ENCODE peak calls at places on chromosomes 3 and 15, in six cellular contexts. One of them, this sample, is unnamed.

GRCh38 chr3:124516333-124516732 is 213.9 kb upstream of the UMPS start:
- DNase-seq in neuronal stem cell: no peak
- DNase-seq in H9: no peak
- DNase-seq in mesendoderm: no peak
- DNase-seq in mesenchymal stem cell: no peak
- DNase-seq in IMR-90: no peak
- DNase-seq in this sample: no peak

GRCh38 chr15:90691982-90692773 is 25.0 kb upstream of the BLM start:
- DNase-seq in mesendoderm: no peak
- DNase-seq in neuronal stem cell: no peak
- DNase-seq in IMR-90: no peak
- DNase-seq in H9: no peak
- DNase-seq in mesenchymal stem cell: no peak
- DNase-seq in this sample: no peak

GRCh38 chr3:69647710-69648109 is 91.6 kb upstream of the MITF start:
- DNase-seq in IMR-90: no peak
- DNase-seq in H9: no peak
- DNase-seq in neuronal stem cell: no peak
- DNase-seq in mesenchymal stem cell: no peak
- DNase-seq in mesendoderm: no peak
- DNase-seq in this sample: no peak

GRCh38 chr3:86958534-86958933 is 32.4 kb downstream of the VGLL3 start:
- DNase-seq in neuronal stem cell: no peak
- DNase-seq in mesenchymal stem cell: peak; percentile 63
- DNase-seq in mesendoderm: peak; percentile 84
- DNase-seq in H9: no peak
- DNase-seq in IMR-90: peak; percentile 89
- DNase-seq in this sample: peak; percentile 48

GRCh38 chr15:74988007-74988800 is 7.2 kb upstream of the SCAMP5 start:
- DNase-seq in IMR-90: peak; percentile 7
- DNase-seq in mesendoderm: peak; percentile 76
- DNase-seq in mesenchymal stem cell: peak; percentile 35
- DNase-seq in H9: peak; percentile 73
- DNase-seq in neuronal stem cell: no peak
- DNase-seq in this sample: peak; percentile 11

GRCh38 chr3:73611176-73611575 is 13.6 kb downstream of the PDZRN3 start:
- DNase-seq in mesenchymal stem cell: peak; percentile 52
- DNase-seq in IMR-90: peak; percentile 36
- DNase-seq in neuronal stem cell: no peak
- DNase-seq in H9: no peak
- DNase-seq in mesendoderm: no peak
- DNase-seq in this sample: no peak

GRCh38 chr3:3005345-3005744 is 104.8 kb downstream of the IL5RA start:
- DNase-seq in mesenchymal stem cell: no peak
- DNase-seq in mesendoderm: no peak
- DNase-seq in neuronal stem cell: no peak
- DNase-seq in IMR-90: no peak
- DNase-seq in H9: no peak
- DNase-seq in this sample: no peak

GRCh38 chr3:64627471-64628321 is 60.1 kb downstream of the ADAMTS9 start:
- DNase-seq in H9: no peak
- DNase-seq in neuronal stem cell: no peak
- DNase-seq in mesenchymal stem cell: peak; percentile 85
- DNase-seq in IMR-90: peak; percentile 20
- DNase-seq in mesendoderm: peak; percentile 11
- DNase-seq in this sample: peak; percentile 32

GRCh38 chr3:46882377-46883015 is 5.0 kb downstream of the PTH1R start:
- DNase-seq in mesenchymal stem cell: peak; percentile 40
- DNase-seq in H9: no peak
- DNase-seq in mesendoderm: peak; percentile 86
- DNase-seq in IMR-90: no peak
- DNase-seq in neuronal stem cell: peak; percentile 39
- DNase-seq in this sample: peak; percentile 35

GRCh38 chr15:66700412-66700801 is 1.6 kb upstream of the SMAD6 start:
- DNase-seq in IMR-90: no peak
- DNase-seq in mesendoderm: no peak
- DNase-seq in H9: no peak
- DNase-seq in mesenchymal stem cell: no peak
- DNase-seq in neuronal stem cell: no peak
- DNase-seq in this sample: no peak

GRCh38 chr3:77186728-77187127 is 146.8 kb downstream of the ROBO2 start:
- DNase-seq in IMR-90: peak; percentile 62
- DNase-seq in H9: no peak
- DNase-seq in neuronal stem cell: no peak
- DNase-seq in mesenchymal stem cell: peak; percentile 59
- DNase-seq in mesendoderm: no peak
- DNase-seq in this sample: no peak

GRCh38 chr15:40469776-40470390 is 901 bp upstream of the CHST14 start:
- DNase-seq in mesendoderm: no peak
- DNase-seq in neuronal stem cell: no peak
- DNase-seq in H9: no peak
- DNase-seq in mesenchymal stem cell: peak; percentile 31
- DNase-seq in IMR-90: peak; percentile 13
- DNase-seq in this sample: no peak

GRCh38 chr15:80620141-80620540 is 75.0 kb upstream of the ABHD17C start:
- DNase-seq in neuronal stem cell: no peak
- DNase-seq in mesenchymal stem cell: no peak
- DNase-seq in H9: no peak
- DNase-seq in mesendoderm: no peak
- DNase-seq in IMR-90: no peak
- DNase-seq in this sample: no peak

GRCh38 chr3:123584284-123584987 is 417 bp downstream of the HACD2 start:
- DNase-seq in mesenchymal stem cell: peak; percentile 32
- DNase-seq in mesendoderm: no peak
- DNase-seq in neuronal stem cell: no peak
- DNase-seq in IMR-90: no peak
- DNase-seq in H9: no peak
- DNase-seq in this sample: peak; percentile 54

GRCh38 chr3:120093119-120093922 is 926 bp downstream of the GSK3B start:
- DNase-seq in H9: no peak
- DNase-seq in mesenchymal stem cell: peak; percentile 93
- DNase-seq in IMR-90: peak; percentile 85
- DNase-seq in mesendoderm: peak; percentile 94
- DNase-seq in neuronal stem cell: peak; percentile 78
- DNase-seq in this sample: no peak

GRCh38 chr15:77497942-77498361 is 77.3 kb downstream of the HMG20A start:
- DNase-seq in IMR-90: peak; percentile 29
- DNase-seq in mesenchymal stem cell: peak; percentile 18
- DNase-seq in mesendoderm: no peak
- DNase-seq in H9: no peak
- DNase-seq in neuronal stem cell: no peak
- DNase-seq in this sample: peak; percentile 23

GRCh38 chr15:27956285-27956684 is 142.8 kb downstream of the OCA2 start:
- DNase-seq in IMR-90: no peak
- DNase-seq in neuronal stem cell: no peak
- DNase-seq in H9: no peak
- DNase-seq in mesendoderm: peak; percentile 15
- DNase-seq in mesenchymal stem cell: no peak
- DNase-seq in this sample: no peak

GRCh38 chr3:132804498-132804897 is 82.3 kb upstream of the NPHP3 start:
- DNase-seq in mesendoderm: no peak
- DNase-seq in IMR-90: no peak
- DNase-seq in mesenchymal stem cell: no peak
- DNase-seq in H9: no peak
- DNase-seq in neuronal stem cell: no peak
- DNase-seq in this sample: peak; percentile 97

GRCh38 chr15:91985297-91985696 is 131.8 kb downstream of the SLCO3A1 start:
- DNase-seq in mesendoderm: no peak
- DNase-seq in IMR-90: no peak
- DNase-seq in mesenchymal stem cell: no peak
- DNase-seq in neuronal stem cell: no peak
- DNase-seq in H9: no peak
- DNase-seq in this sample: no peak

GRCh38 chr15:55829826-55830225 is 86.9 kb upstream of the PRTG start:
- DNase-seq in mesenchymal stem cell: peak; percentile 8
- DNase-seq in mesendoderm: no peak
- DNase-seq in IMR-90: no peak
- DNase-seq in neuronal stem cell: no peak
- DNase-seq in H9: no peak
- DNase-seq in this sample: no peak
- H2AK5ac ChIP-seq in mesenchymal stem cell: no peak overlapping the region
- H2AK5ac ChIP-seq in mesendoderm: no peak overlapping the region
- H2AK5ac ChIP-seq in IMR-90: no peak overlapping the region
- H2AK5ac ChIP-seq in neuronal stem cell: no peak overlapping the region
- H2AK5ac ChIP-seq in H9: no peak overlapping the region
- H2AK5ac ChIP-seq in this sample: no peak overlapping the region

DNA sequence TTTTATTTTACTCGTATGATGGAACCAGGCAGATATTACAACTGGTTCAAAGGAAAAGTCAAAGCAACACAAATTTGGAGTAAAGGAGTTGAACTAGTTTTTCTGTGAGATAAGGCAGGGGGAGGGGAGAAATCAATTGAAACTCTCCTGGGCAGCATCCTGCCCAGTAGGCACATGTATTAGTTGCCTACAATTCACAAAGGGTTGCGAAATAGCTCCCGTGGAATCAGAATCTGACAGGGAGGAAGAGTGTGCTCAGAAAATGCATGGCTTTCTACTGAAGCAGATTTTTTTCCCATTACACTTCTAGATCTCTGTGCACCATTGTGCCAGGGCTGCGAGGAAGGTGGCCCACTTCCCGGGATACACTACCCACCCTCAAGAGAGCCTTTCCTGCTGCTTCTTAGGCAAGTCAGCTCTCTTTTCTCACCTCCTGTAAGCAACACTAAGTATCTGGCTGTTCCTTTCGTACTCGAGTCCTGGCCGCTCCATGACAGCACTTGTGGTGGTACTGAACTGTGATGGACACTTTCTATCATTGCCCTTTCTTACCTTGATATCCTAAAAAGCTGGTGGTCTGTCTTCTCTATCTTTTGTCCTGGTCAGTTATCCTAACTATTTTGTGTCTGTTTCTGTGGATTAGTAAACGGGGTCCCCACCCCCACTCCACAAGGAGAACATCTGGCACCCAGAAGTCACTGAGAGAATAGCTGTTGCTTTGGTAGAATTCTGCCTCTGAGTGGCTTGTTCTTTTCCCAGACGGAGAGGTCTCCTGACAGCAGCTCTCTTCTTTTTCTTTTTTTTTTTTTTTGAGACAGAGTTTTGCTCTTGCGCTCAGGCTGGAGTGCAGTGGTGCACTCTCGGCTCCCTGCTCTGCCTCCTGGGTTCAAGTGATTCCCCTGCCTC is 74.8 kb downstream of the RPL39L start:
- DNase-seq in neuronal stem cell: no peak
- DNase-seq in IMR-90: peak; percentile 17
- DNase-seq in mesenchymal stem cell: no peak
- DNase-seq in H9: no peak
- DNase-seq in mesendoderm: peak; percentile 55
- DNase-seq in this sample: no peak
- H3K9ac ChIP-seq in neuronal stem cell: no peak overlapping the region
- H3K9ac ChIP-seq in IMR-90: peak overlapping the region; percentile 10
- H3K9ac ChIP-seq in mesenchymal stem cell: no peak overlapping the region
- H3K9ac ChIP-seq in H9: no peak overlapping the region
- H3K9ac ChIP-seq in mesendoderm: peak overlapping the region; percentile 13
- H3K9ac ChIP-seq in this sample: no peak overlapping the region

GRCh38 chr15:73378089-73378488 is 9.3 kb upstream of the HCN4 start:
- DNase-seq in IMR-90: no peak
- DNase-seq in H9: no peak
- DNase-seq in mesendoderm: no peak
- DNase-seq in mesenchymal stem cell: no peak
- DNase-seq in neuronal stem cell: no peak
- DNase-seq in this sample: no peak

GRCh38 chr15:73374599-73374998 is 5.8 kb upstream of the HCN4 start:
- DNase-seq in H9: no peak
- DNase-seq in neuronal stem cell: no peak
- DNase-seq in IMR-90: no peak
- DNase-seq in mesendoderm: no peak
- DNase-seq in mesenchymal stem cell: no peak
- DNase-seq in this sample: no peak

GRCh38 chr15:73375012-73375411 is 6.3 kb upstream of the HCN4 start:
- DNase-seq in neuronal stem cell: no peak
- DNase-seq in H9: no peak
- DNase-seq in mesendoderm: no peak
- DNase-seq in IMR-90: no peak
- DNase-seq in mesenchymal stem cell: no peak
- DNase-seq in this sample: no peak

GRCh38 chr15:73373221-73373620 is 4.5 kb upstream of the HCN4 start:
- DNase-seq in H9: no peak
- DNase-seq in IMR-90: no peak
- DNase-seq in mesendoderm: no peak
- DNase-seq in mesenchymal stem cell: no peak
- DNase-seq in neuronal stem cell: no peak
- DNase-seq in this sample: no peak

GRCh38 chr15:73375755-73376305 is 7.1 kb upstream of the HCN4 start:
- DNase-seq in mesenchymal stem cell: no peak
- DNase-seq in mesendoderm: peak; percentile 44
- DNase-seq in H9: no peak
- DNase-seq in IMR-90: no peak
- DNase-seq in neuronal stem cell: no peak
- DNase-seq in this sample: no peak
- H2AK5ac ChIP-seq in mesenchymal stem cell: no peak overlapping the region
- H2AK5ac ChIP-seq in mesendoderm: no peak overlapping the region
- H2AK5ac ChIP-seq in H9: no peak overlapping the region
- H2AK5ac ChIP-seq in IMR-90: no peak overlapping the region
- H2AK5ac ChIP-seq in neuronal stem cell: no peak overlapping the region
- H2AK5ac ChIP-seq in this sample: no peak overlapping the region

GRCh38 chr3:52438104-52438376 is 6.9 kb downstream of the SEMA3G start:
- DNase-seq in mesendoderm: no peak
- DNase-seq in IMR-90: no peak
- DNase-seq in neuronal stem cell: no peak
- DNase-seq in mesenchymal stem cell: no peak
- DNase-seq in H9: no peak
- DNase-seq in this sample: no peak

GRCh38 chr3:52434491-52435115 is 10.3 kb downstream of the SEMA3G start:
- DNase-seq in mesenchymal stem cell: no peak
- DNase-seq in neuronal stem cell: no peak
- DNase-seq in IMR-90: no peak
- DNase-seq in H9: peak; percentile 22
- DNase-seq in mesendoderm: no peak
- DNase-seq in this sample: no peak

GRCh38 chr3:52435246-52436101 is 9.4 kb downstream of the SEMA3G start:
- DNase-seq in IMR-90: no peak
- DNase-seq in mesenchymal stem cell: no peak
- DNase-seq in neuronal stem cell: no peak
- DNase-seq in mesendoderm: no peak
- DNase-seq in H9: peak; percentile 23
- DNase-seq in this sample: no peak

GRCh38 chr3:52437326-52438103 is 7.4 kb downstream of the SEMA3G start:
- DNase-seq in IMR-90: no peak
- DNase-seq in H9: no peak
- DNase-seq in mesendoderm: no peak
- DNase-seq in mesenchymal stem cell: no peak
- DNase-seq in neuronal stem cell: no peak
- DNase-seq in this sample: no peak

DNA sequence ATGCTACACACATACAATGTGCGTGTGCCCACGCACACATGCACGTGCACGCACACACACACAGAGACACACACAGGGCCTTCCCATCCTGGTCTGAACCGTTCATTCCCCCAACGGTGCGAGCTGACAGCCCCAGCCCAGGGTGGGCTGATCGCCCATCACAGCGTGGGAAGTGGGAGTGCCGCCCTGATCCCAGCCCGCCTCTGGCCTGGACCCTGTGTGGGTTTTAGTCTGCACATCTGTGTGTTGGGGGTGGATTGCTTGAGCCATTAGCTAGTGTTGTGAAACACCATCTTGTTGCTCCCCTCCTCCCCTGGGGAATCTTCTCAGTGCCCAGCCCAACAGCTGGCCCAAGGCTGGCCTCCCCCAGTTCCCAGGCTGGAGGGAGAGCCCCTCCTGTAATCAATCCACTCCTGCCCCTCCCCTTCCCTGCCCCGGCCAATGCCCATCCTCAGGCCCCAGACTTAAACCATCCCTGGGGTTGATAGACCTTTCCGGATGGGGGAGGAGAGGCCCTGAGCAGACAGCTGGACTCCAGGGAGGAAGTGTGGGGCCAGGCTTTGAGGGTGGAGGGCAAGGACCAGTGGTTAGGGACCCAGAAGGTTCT is 8.3 kb downstream of the SEMA3G start:
- DNase-seq in mesendoderm: no peak
- DNase-seq in mesenchymal stem cell: peak; percentile 62
- DNase-seq in IMR-90: peak; percentile 53
- DNase-seq in H9: peak; percentile 28
- DNase-seq in neuronal stem cell: no peak
- DNase-seq in this sample: no peak
- H3K9ac ChIP-seq in mesendoderm: no peak overlapping the region
- H3K9ac ChIP-seq in mesenchymal stem cell: no peak overlapping the region
- H3K9ac ChIP-seq in IMR-90: no peak overlapping the region
- H3K9ac ChIP-seq in H9: no peak overlapping the region
- H3K9ac ChIP-seq in neuronal stem cell: no peak overlapping the region
- H3K9ac ChIP-seq in this sample: no peak overlapping the region